ENCODE peak calls at places on chromosomes 1 and 21, in seven cellular contexts. F is fibroblast of mammary gland; J is sigmoid colon; N is effector memory CD4-positive, alpha-beta T cell; H is endothelial cell; I is mesendoderm; K is activated CD4-positive, alpha-beta T cell treated with anti-CD3 and anti-CD28 coated beads, Interleukin-2, amount 10 ng/mL, durations not matched to agents 24 days and 14 days. C is an unnamed sample.

GRCh38 chr1:235923466-235924008 is 56.8 kb upstream of the LYST start:
- DNase-seq in N (no peak), K (peak; percentile 78), J (no peak), I (no peak), F (peak; percentile 66), H (no peak), C (no peak)

GRCh38 chr1:33541966-33542365 is 69.5 kb downstream of the ZSCAN20 start:
- DNase-seq in F (no peak), K (no peak), H (no peak), I (no peak), N (no peak), J (no peak), C (no peak)

GRCh38 chr1:155207578-155208405 is at the start of gene THBS3:
- DNase-seq in N (no peak), J (peak; percentile 79), F (no peak), I (peak; percentile 76), H (no peak), K (no peak), C (no peak)

GRCh38 chr1:197362871-197363270 is 94.8 kb downstream of the CRB1 start:
- DNase-seq in I (no peak), H (no peak), F (no peak), K (no peak), J (no peak), N (no peak), C (no peak)

GRCh38 chr1:192983349-192983980 is 75.7 kb downstream of the UCHL5 start:
- DNase-seq in N (no peak), I (peak; percentile 36), H (no peak), J (no peak), K (peak; percentile 69), F (no peak), C (no peak)

GRCh38 chr1:24513691-24514090 is 11.1 kb downstream of the RCAN3 start:
- DNase-seq in N (no peak), H (no peak), F (no peak), K (no peak), J (no peak), I (no peak), C (no peak)

GRCh38 chr1:198970919-198971318 is 332.1 kb downstream of the PTPRC start:
- DNase-seq in H (no peak), I (no peak), N (no peak), K (no peak), J (no peak), F (peak; percentile 84), C (no peak)

GRCh38 chr1:160739098-160739511 is at the start of gene SLAMF7:
- DNase-seq in N (no peak), F (no peak), H (no peak), K (no peak), I (no peak), J (no peak), C (no peak)

GRCh38 chr1:177171536-177172123 is 872 bp downstream of the BRINP2 start:
- DNase-seq in J (no peak), N (no peak), K (no peak), H (no peak), F (peak; percentile 30), I (no peak), C (no peak)

GRCh38 chr1:202214089-202214843 is 20.7 kb downstream of the LGR6 start:
- DNase-seq in N (no peak), I (no peak), H (no peak), F (no peak), K (no peak), J (no peak), C (no peak)

GRCh38 chr1:154386643-154387352 is 18.3 kb upstream of the IL6R start:
- DNase-seq in J (peak; percentile 29), K (peak; percentile 86), H (no peak), N (peak; percentile 61), F (no peak), I (no peak), C (no peak)

GRCh38 chr1:56060901-56061300 is 518.5 kb downstream of the PLPP3 start:
- DNase-seq in H (no peak), I (no peak), N (no peak), K (no peak), J (no peak), F (peak; percentile 61), C (no peak)

GRCh38 chr1:211386931-211387330 is 60.3 kb downstream of the TRAF5 start:
- DNase-seq in H (no peak), I (no peak), J (no peak), F (peak; percentile 15), K (no peak), N (no peak), C (no peak)

GRCh38 chr1:185348296-185348695 is 31.3 kb upstream of the IVNS1ABP start:
- DNase-seq in J (no peak), F (no peak), N (no peak), K (peak; percentile 30), I (no peak), H (no peak), C (no peak)

GRCh38 chr1:245707941-245708340 is 553.2 kb downstream of the KIF26B start:
- DNase-seq in J (no peak), I (no peak), K (no peak), F (no peak), N (no peak), H (no peak), C (no peak)

GRCh38 chr1:41482001-41482765 is 2.3 kb downstream of the EDN2 start:
- DNase-seq in I (no peak), K (no peak), J (peak; percentile 95), H (no peak), N (no peak), F (no peak), C (no peak)

GRCh38 chr1:29282924-29283803 is 46.8 kb downstream of the PTPRU start:
- DNase-seq in J (peak; percentile 65), K (peak; percentile 71), N (no peak), F (peak; percentile 45), H (peak; percentile 86), I (peak; percentile 100), C (peak; percentile 43)

GRCh38 chr21:38802050-38803026 is 3.4 kb upstream of the ETS2 start:
- DNase-seq in J (no peak), I (no peak), H (no peak), N (no peak), F (no peak), K (no peak), C (no peak)

GRCh38 chr1:111142358-111142975 is 2.4 kb downstream of the CEPT1 start:
- DNase-seq in K (no peak), J (no peak), F (no peak), N (no peak), I (no peak), H (peak; percentile 16), C (no peak)

GRCh38 chr1:24516506-24516905 is 13.9 kb downstream of the RCAN3 start:
- DNase-seq in N (no peak), H (no peak), J (no peak), K (no peak), F (no peak), I (no peak), C (no peak)

GRCh38 chr1:167057297-167057688 is 32.9 kb downstream of the GPA33 start:
- DNase-seq in F (peak; percentile 19), J (no peak), H (peak; percentile 49), K (peak; percentile 78), I (peak; percentile 84), N (no peak), C (peak; percentile 26)

GRCh38 chr1:39847940-39848339 is 35.4 kb downstream of the TRIT1 start:
- DNase-seq in J (no peak), F (no peak), H (no peak), I (no peak), N (no peak), K (no peak), C (no peak)

GRCh38 chr1:84998642-84999280 is 1.8 kb upstream of the MCOLN2 start:
- DNase-seq in J (no peak), I (peak; percentile 7), F (no peak), N (no peak), K (peak; percentile 80), H (no peak), C (no peak)

GRCh38 chr1:77279929-77280328 is 1.9 kb upstream of the AK5 start:
- DNase-seq in N (no peak), F (no peak), J (no peak), I (no peak), K (peak; percentile 50), H (no peak), C (no peak)

GRCh38 chr1:233432916-233433315 is 105.4 kb downstream of the MAP3K21 start:
- DNase-seq in N (no peak), I (no peak), F (no peak), J (no peak), H (no peak), K (no peak), C (no peak)

GRCh38 chr1:234647245-234647644 is 37.3 kb upstream of the IRF2BP2 start:
- DNase-seq in H (no peak), N (no peak), K (no peak), F (no peak), I (no peak), J (no peak), C (no peak)

GRCh38 chr1:208599063-208599462 is 354.9 kb upstream of the PLXNA2 start:
- DNase-seq in J (no peak), I (no peak), N (no peak), K (no peak), H (no peak), F (no peak), C (no peak)

GRCh38 chr1:238063454-238063853 is 172.7 kb upstream of the ZP4 start:
- DNase-seq in N (no peak), F (peak; percentile 81), I (no peak), H (no peak), J (no peak), K (no peak), C (no peak)

GRCh38 chr21:28793043-28793442 is 199.6 kb downstream of the LTN1 start:
- DNase-seq in K (no peak), F (peak; percentile 74), J (no peak), I (peak; percentile 45), N (no peak), H (no peak), C (no peak)

GRCh38 chr1:162696286-162696862 is 64.1 kb downstream of the DDR2 start:
- DNase-seq in F (peak; percentile 95), I (peak; percentile 96), J (peak; percentile 95), H (peak; percentile 59), K (no peak), N (no peak), C (no peak)

GRCh38 chr1:236773919-236774318 is 21.2 kb upstream of the MTR start:
- DNase-seq in F (no peak), J (no peak), K (no peak), N (no peak), H (no peak), I (no peak), C (no peak)

GRCh38 chr1:25210728-25211127 is 21.6 kb downstream of the SYF2 start:
- DNase-seq in F (no peak), H (no peak), J (no peak), K (no peak), N (no peak), I (peak; percentile 62), C (no peak)

GRCh38 chr21:39612233-39613028 is at the start of gene B3GALT5:
- DNase-seq in F (peak; percentile 16), K (peak; percentile 37), J (no peak), I (peak; percentile 89), N (no peak), H (peak; percentile 72), C (no peak)

C was measured in GM19239.